ENCODE peak calls at places on chromosomes 3 and 15, in seven cellular contexts. O is left lung; W is PC-3; Y is Panc1; Z is CD8-positive, alpha-beta T cell; X is activated naive CD4-positive, alpha-beta T cell treated with anti-CD3 and anti-CD28 coated beads, Interleukin-2, amount 50 U/mL, for 72 hours; N is right cardiac atrium. S is an unnamed sample.

GRCh38 chr3:49895791-49896190 is 7.9 kb downstream of the MST1R start:
- ATAC-seq in N (no peak), X (no peak), W (no peak), Z (no peak), O (no peak), Y (no peak), S (no peak)

GRCh38 chr15:43828061-43828657 is 1.4 kb downstream of the WDR76 start:
- ATAC-seq in W (peak), N (no peak), Z (no peak), O (no peak), Y (no peak), X (peak), S (peak)

GRCh38 chr3:43075904-43076661 is 29.8 kb downstream of the POMGNT2 start:
- ATAC-seq in O (no peak), Z (no peak), W (no peak), N (no peak), X (no peak), Y (no peak), S (no peak)

GRCh38 chr3:28850186-28850585 is 430.7 kb upstream of the RBMS3 start:
- ATAC-seq in N (peak), W (no peak), X (no peak), O (peak), Y (no peak), Z (no peak), S (no peak)

GRCh38 chr3:105611304-105612192 is 244.8 kb downstream of the ALCAM start:
- ATAC-seq in Z (no peak), N (no peak), Y (no peak), O (peak), W (peak), X (no peak), S (no peak)

GRCh38 chr15:46580487-46580886 is 945.7 kb downstream of the SQOR start:
- ATAC-seq in X (no peak), W (no peak), N (no peak), Y (no peak), O (no peak), Z (no peak), S (no peak)

GRCh38 chr15:52731004-52731403 is 51.8 kb upstream of the ATOSA start:
- ATAC-seq in Y (no peak), Z (no peak), X (no peak), W (no peak), N (no peak), O (no peak), S (no peak)

GRCh38 chr15:83658406-83658805 is 4.5 kb downstream of the ADAMTSL3 start:
- ATAC-seq in N (peak), W (no peak), O (no peak), Y (no peak), Z (no peak), X (no peak), S (no peak)

GRCh38 chr3:105417538-105418289 is 51.0 kb downstream of the ALCAM start:
- ATAC-seq in Z (no peak), Y (no peak), W (peak), O (no peak), N (no peak), X (no peak), S (no peak)

GRCh38 chr15:55741592-55742497 is 1.1 kb downstream of the PRTG start:
- ATAC-seq in X (no peak), Z (no peak), Y (no peak), O (peak), N (no peak), W (no peak), S (peak)

GRCh38 chr15:78618064-78618463 is 2.7 kb downstream of the CHRNA3 start:
- ATAC-seq in Z (no peak), Y (peak), X (no peak), N (no peak), W (no peak), O (no peak), S (no peak)

GRCh38 chr15:50675524-50676144 is 11.0 kb downstream of the TRPM7 start:
- ATAC-seq in X (no peak), O (peak), N (no peak), Z (peak), Y (no peak), W (peak), S (no peak)